ENCODE peak calls at places on chromosomes 6 and 20, in four cellular contexts. T is dorsolateral prefrontal cortex, K is RWPE1, H is fibroblast of pulmonary artery. I is an unnamed sample.

GRCh38 chr6:108728826-108729225 is 119.4 kb upstream of the ARMC2 start:
- DNase-seq in T (no peak), H (no peak), K (no peak), I (no peak)

GRCh38 chr6:158039178-158039557 is 57.5 kb downstream of the SYNJ2 start:
- DNase-seq in K (no peak), H (no peak), T (no peak), I (no peak)

GRCh38 chr20:45325367-45325766 is 17.3 kb upstream of the MATN4 start:
- DNase-seq in T (no peak), K (no peak), H (no peak), I (no peak)

GRCh38 chr6:134678436-134678889 is 271.4 kb downstream of the ALDH8A1 start:
- DNase-seq in T (peak; percentile 55), K (no peak), H (peak; percentile 95), I (peak; percentile 27)

GRCh38 chr6:48048460-48049146 is 62.4 kb downstream of the PTCHD4 start:
- DNase-seq in H (no peak), T (no peak), K (no peak), I (no peak)

GRCh38 chr6:70717038-70717801 is 49.5 kb downstream of the SMAP1 start:
- DNase-seq in K (no peak), T (no peak), H (no peak), I (no peak)

GRCh38 chr6:53813096-53813495 is 18.3 kb downstream of the LRRC1 start:
- DNase-seq in H (no peak), T (no peak), K (no peak), I (no peak)

GRCh38 chr6:56953597-56954388 is 1.1 kb upstream of the BEND6 start:
- DNase-seq in H (no peak), K (peak; percentile 18), T (peak; percentile 6), I (no peak)

GRCh38 chr20:63499333-63499969 is 568 bp upstream of the EEF1A2 start:
- DNase-seq in H (no peak), K (no peak), T (no peak), I (no peak)

GRCh38 chr6:111754423-111754822 is 118.8 kb downstream of the FYN start:
- DNase-seq in T (no peak), H (no peak), K (no peak), I (no peak)

I was measured in anterior cingulate cortex.